ENCODE peak calls at places on chromosomes 7 and 10, in six cellular contexts. L is ovary, K is breast epithelium, S is uterus, C is heart left ventricle, E is endodermal cell. W is an unnamed sample. For H3K9me3, the result is how much of the 10 kb centered on the place peaks cover.

GRCh38 chr10:8677642-8678041 is 623.2 kb downstream of the GATA3 start:
- DNase-seq in E (no peak), L (no peak), S (no peak), C (no peak), K (no peak), W (no peak)

GRCh38 chr7:73715648-73716317 is 3.7 kb downstream of the STX1A start:
- DNase-seq in L (no peak), C (no peak), S (no peak), E (no peak), K (no peak), W (no peak)

GRCh38 chr7:33733865-33734650 is 171.3 kb upstream of the BMPER start:
- DNase-seq in E (peak), S (no peak), C (no peak), L (no peak), K (no peak), W (no peak)

GRCh38 chr7:77887567-77887966 is 89.0 kb downstream of the PHTF2 start:
- DNase-seq in S (no peak), K (no peak), L (no peak), E (no peak), C (no peak), W (no peak)

GRCh38 chr10:79259834-79260233 is 87.4 kb upstream of the PPIF start:
- DNase-seq in E (no peak), K (no peak), L (no peak), S (no peak), C (no peak), W (no peak)

GRCh38 chr7:83517026-83517700 is 131.8 kb downstream of the SEMA3E start:
- DNase-seq in L (no peak), E (no peak), C (no peak), K (no peak), S (no peak), W (no peak)

GRCh38 chr10:96719850-96720421 is 378 bp downstream of the PIK3AP1 start:
- DNase-seq in L (peak), C (peak), E (peak), K (no peak), S (peak), W (peak)

GRCh38 chr10:125762692-125763648 is 12.7 kb downstream of the MMP21 start:
- DNase-seq in L (no peak), K (no peak), E (no peak), S (no peak), C (no peak), W (no peak)

GRCh38 chr10:1347962-1348772 is 292.0 kb downstream of the WDR37 start:
- DNase-seq in L (no peak), K (no peak), S (no peak), C (no peak), E (peak), W (no peak)

GRCh38 chr7:142873281-142873784 is 12.2 kb downstream of the TRPV6 start:
- DNase-seq in C (no peak), L (no peak), S (no peak), E (peak), K (no peak), W (no peak)

GRCh38 chr10:29955308-29955935 is 104.0 kb downstream of the JCAD start:
- DNase-seq in S (no peak), E (peak), C (no peak), L (no peak), K (no peak), W (no peak)
- H3K9me3 ChIP-seq in S (under half), E (under half), C (under half), L (under half), K (under half), W (under half)

GRCh38 chr10:49696311-49696710 is 16.9 kb downstream of the C10orf53 start:
- DNase-seq in K (no peak), S (no peak), C (no peak), E (no peak), L (no peak), W (no peak)

GRCh38 chr10:49698679-49699078 is 19.2 kb downstream of the C10orf53 start:
- DNase-seq in E (no peak), S (no peak), L (no peak), K (no peak), C (no peak), W (no peak)

GRCh38 chr10:49700211-49700610 is 20.8 kb downstream of the C10orf53 start:
- DNase-seq in L (no peak), C (no peak), S (no peak), K (no peak), E (no peak), W (no peak)

GRCh38 chr10:49700997-49701396 is 21.5 kb downstream of the C10orf53 start:
- DNase-seq in E (peak), K (no peak), C (no peak), L (no peak), S (no peak), W (no peak)
- TF ChIP-seq CTCF in E (peak), K (no peak), C (no peak), L (no peak), S (no peak), W (no peak)

GRCh38 chr7:38040831-38041230 is 120.4 kb downstream of the EPDR1 start:
- DNase-seq in K (no peak), E (no peak), C (no peak), S (no peak), L (no peak), W (no peak)
- H3K4me3 ChIP-seq in K (no peak), E (no peak), C (no peak), S (no peak), L (no peak), W (no peak)

DNA sequence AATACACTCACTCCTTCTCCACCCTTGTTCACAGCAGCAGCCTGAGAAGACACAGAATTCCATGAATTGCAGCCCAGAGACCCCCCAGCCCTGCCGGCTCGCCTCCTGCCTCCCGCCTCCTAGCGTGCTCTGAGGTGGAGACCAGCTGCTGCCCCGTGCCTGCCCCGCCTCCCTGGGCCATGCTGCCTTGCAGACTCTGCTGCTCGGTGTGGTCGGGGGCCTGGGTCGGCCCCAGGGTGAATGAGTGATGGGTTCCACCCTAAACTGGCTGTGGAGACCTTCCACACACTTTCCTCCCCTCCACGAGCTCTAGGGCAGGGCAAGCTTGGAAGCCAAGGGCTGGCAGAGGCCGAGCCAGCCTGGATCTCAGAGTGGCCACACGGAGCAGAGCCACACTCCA is 479.3 kb downstream of the DNAJB6 start:
- DNase-seq in S (no peak), L (no peak), E (no peak), K (no peak), C (no peak), W (no peak)
- H3K9me3 ChIP-seq in S (under half), L (under half), E (half or more), K (under half), C (under half), W (under half)

DNA sequence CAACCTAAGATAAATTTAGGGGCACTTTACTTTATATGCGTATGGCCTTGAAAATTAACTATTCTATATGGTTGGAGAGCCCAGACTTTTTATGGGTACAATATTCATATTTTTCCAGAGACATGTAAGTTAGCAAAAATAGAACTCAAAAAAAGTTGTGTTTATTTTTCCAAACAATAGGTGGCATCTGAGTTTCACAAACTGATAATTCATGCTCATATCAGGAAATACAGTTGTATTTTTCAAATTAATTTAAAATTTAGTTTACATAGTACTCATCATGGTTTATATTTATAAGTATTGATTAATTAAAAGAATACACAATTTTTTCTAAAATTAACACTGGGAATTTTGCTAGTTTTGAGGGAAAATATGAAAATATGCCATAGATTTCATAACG is 34.6 kb downstream of the ANKRD7 start:
- DNase-seq in S (no peak), C (no peak), L (no peak), E (no peak), K (no peak), W (no peak)
- TF ChIP-seq CTCF in S (no peak), C (peak), L (no peak), E (no peak), K (no peak), W (no peak)

GRCh38 chr7:27174077-27175004 is at the start of gene HOXA10:
- DNase-seq in L (peak), S (peak), K (no peak), E (peak), C (no peak), W (no peak)

GRCh38 chr7:27175005-27175625 is 995 bp upstream of the HOXA10 start:
- DNase-seq in L (peak), K (no peak), E (peak), S (peak), C (peak), W (no peak)

GRCh38 chr7:27176962-27177794 is 3.1 kb upstream of the HOXA10 start:
- DNase-seq in S (peak), C (no peak), L (peak), E (no peak), K (no peak), W (no peak)

GRCh38 chr7:27176343-27176731 is 2.2 kb upstream of the HOXA10 start:
- DNase-seq in S (peak), K (no peak), C (no peak), E (peak), L (peak), W (no peak)

DNA sequence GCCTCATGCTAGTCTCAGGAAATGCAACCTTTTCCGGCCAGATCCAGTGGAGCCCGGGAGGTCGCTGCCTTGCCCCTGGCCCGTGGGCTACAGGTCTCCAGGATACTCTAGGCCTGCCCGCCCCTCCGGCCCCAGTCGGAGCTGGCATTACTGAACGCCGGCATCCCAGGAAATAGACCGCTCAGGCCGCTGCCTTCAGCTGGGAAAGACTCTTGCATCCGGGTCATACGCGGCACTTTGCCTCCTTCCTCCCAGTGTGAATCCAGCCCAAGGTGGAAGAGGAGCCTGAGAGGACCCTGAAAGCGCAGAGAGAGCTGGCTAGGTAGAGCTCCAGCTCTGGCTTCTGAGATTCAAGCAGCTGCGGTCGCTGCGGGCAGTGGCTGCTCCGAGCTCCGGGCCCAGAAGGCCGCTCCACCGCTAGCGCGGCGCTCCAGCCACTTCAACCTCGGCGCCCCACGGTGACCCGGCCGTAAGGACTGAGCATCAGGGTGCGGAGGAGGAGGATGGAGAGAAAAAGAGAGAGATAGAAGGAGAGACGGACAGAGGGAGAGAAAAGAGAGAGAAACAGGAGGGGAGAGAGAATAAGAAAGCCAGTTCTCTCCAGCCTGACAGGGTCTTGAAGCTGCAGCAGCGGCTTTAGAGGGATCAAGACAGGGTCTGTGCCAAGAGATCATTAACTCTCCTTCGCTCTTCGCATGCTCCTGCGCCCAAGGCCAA is 1.7 kb upstream of the HOXA10 start:
- DNase-seq in C (no peak), K (no peak), L (no peak), S (peak), E (peak), W (no peak)
- H3K4me3 ChIP-seq in C (no peak), K (peak), L (peak), S (peak), E (no peak), W (no peak)

GRCh38 chr10:37285063-37285462 is 159.7 kb downstream of the ANKRD30A start:
- DNase-seq in K (no peak), C (no peak), L (no peak), S (no peak), E (no peak), W (no peak)

DNA sequence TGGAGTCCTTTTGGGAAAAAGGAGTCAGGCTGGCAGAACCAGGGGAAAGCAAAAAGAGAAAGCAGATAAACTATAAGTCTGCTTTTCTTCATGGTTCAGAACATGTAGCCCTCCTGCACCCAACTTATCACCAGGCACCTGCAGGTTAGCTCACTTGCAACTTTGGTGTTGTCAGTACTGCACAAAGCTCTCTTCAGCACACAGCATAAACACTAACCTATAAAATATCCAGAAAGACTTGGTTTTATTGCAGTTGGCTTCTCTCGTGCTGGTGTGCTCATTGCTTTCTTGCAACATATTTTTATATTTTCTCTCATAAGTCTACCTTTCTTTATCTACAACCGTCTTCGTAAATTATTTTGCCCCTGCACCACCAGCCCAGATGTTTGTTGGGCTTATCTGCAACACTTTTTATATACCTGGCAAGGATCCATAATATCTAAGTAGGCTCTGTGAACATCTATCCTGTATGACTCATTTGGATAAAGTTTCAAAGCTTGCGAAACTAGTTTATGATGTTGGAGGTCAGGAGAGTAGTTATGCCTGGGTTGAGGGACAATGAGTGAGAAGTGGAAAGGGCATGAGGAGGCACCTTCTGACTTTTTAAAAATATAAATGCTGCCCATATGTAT is 164.6 kb downstream of the ANKRD30A start:
- DNase-seq in K (no peak), C (no peak), S (no peak), L (no peak), E (no peak), W (no peak)
- H3K9me3 ChIP-seq in K (under half), C (under half), S (under half), L (under half), E (half or more), W (under half)

GRCh38 chr7:151062399-151063211 is 3.2 kb downstream of the SLC4A2 start:
- DNase-seq in S (peak), E (peak), L (peak), K (no peak), C (peak), W (no peak)
- TF ChIP-seq CTCF in S (no peak), E (no peak), L (no peak), K (no peak), C (no peak), W (no peak)

GRCh38 chr7:22548313-22548712 is 48.3 kb upstream of the STEAP1B start:
- DNase-seq in K (no peak), S (no peak), E (no peak), C (no peak), L (no peak), W (no peak)

GRCh38 chr7:22551768-22552513 is 52.0 kb upstream of the STEAP1B start:
- DNase-seq in L (no peak), E (no peak), K (no peak), S (no peak), C (no peak), W (no peak)

GRCh38 chr7:22549051-22549450 is 49.1 kb upstream of the STEAP1B start:
- DNase-seq in C (no peak), K (no peak), S (no peak), L (no peak), E (peak), W (no peak)

GRCh38 chr7:22549667-22550513 is 49.9 kb upstream of the STEAP1B start:
- DNase-seq in L (no peak), C (no peak), S (no peak), E (peak), K (no peak), W (no peak)

DNA sequence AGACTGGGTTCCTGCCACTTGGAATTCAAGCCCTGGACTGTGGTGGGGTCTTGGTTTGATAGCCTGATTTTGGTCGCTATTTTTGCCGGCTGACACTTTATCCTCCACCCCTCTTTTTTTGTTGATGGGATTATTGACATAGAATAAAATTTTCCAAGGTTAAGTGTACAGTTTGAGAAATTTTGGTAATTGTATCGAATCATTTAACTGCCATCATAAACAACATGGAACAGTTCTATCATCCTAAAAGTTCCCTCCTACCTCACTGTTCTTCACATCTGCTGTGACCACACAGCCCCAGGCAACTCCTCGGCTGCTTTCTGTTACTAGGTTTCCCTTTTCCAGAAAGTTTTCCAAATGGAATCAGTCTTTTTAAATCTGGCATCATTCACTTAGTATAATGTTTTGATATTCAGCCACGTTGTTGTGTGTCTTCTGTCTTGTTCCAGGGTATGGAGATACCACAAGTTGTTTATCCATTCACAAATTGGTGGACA is 50.6 kb upstream of the STEAP1B start:
- DNase-seq in L (no peak), K (no peak), C (no peak), S (no peak), E (no peak), W (no peak)
- H3K4me3 ChIP-seq in L (no peak), K (no peak), C (peak), S (no peak), E (peak), W (peak)

GRCh38 chr7:42431873-42432272 is 194.9 kb upstream of the GLI3 start:
- DNase-seq in L (no peak), E (no peak), K (no peak), C (no peak), S (no peak), W (no peak)
- H3K9me3 ChIP-seq in L (under half), E (under half), K (under half), C (under half), S (under half), W (under half)